ENCODE peak calls at places on chromosomes 4 and X, in nine cellular contexts. Y is foreskin melanocyte; E is choroid plexus epithelial cell; L is H7; T is activated CD4-positive, alpha-beta T cell treated with anti-CD3 and anti-CD28 coated beads for 24 hours; C is HT1080; Z is HEK293T; H is colonic mucosa; S is EH. J is an unnamed sample.

GRCh38 chr4:87975466-87975865 is at the start of gene SPP1:
- DNase-seq in Y (no peak), E (peak), L (peak), T (peak), C (peak), Z (peak), H (no peak), S (peak), J (no peak)

GRCh38 chr4:1488831-1489638 is 82.8 kb upstream of the NKX1-1 start:
- DNase-seq in Y (no peak), E (no peak), L (peak), T (no peak), C (no peak), Z (no peak), H (no peak), S (no peak), J (no peak)

GRCh38 chr4:63528592-63528991 is 880.7 kb downstream of the TECRL start:
- DNase-seq in Y (peak), E (peak), L (peak), T (no peak), C (peak), Z (no peak), H (no peak), S (no peak), J (no peak)

GRCh38 chr4:154779362-154779947 is 1.6 kb upstream of the RBM46 start:
- DNase-seq in Y (peak), E (peak), L (peak), T (no peak), C (peak), Z (peak), H (no peak), S (peak), J (no peak)

GRCh38 chr4:53113433-53114215 is 251.5 kb downstream of the RASL11B start:
- DNase-seq in Y (no peak), E (peak), L (no peak), T (no peak), C (no peak), Z (no peak), H (no peak), S (no peak), J (no peak)

GRCh38 chr4:170400346-170400745 is 310.6 kb upstream of the AADAT start:
- DNase-seq in Y (no peak), E (no peak), L (peak), T (no peak), C (no peak), Z (peak), H (no peak), S (no peak), J (no peak)

GRCh38 chrX:136214551-136214950 is 36.6 kb downstream of the MAP7D3 start:
- DNase-seq in Y (peak), E (peak), L (no peak), T (no peak), C (peak), Z (no peak), H (no peak), S (peak), J (no peak)

GRCh38 chr4:28176942-28177341 is 1316.3 kb downstream of the STIM2 start:
- DNase-seq in Y (no peak), E (no peak), L (no peak), T (no peak), C (no peak), Z (no peak), H (no peak), S (no peak), J (no peak)

GRCh38 chr4:17595471-17596005 is 18.5 kb downstream of the LAP3 start:
- DNase-seq in Y (no peak), E (no peak), L (no peak), T (no peak), C (no peak), Z (no peak), H (no peak), S (no peak), J (no peak)

GRCh38 chr4:113270520-113271319 is 221.3 kb downstream of the ANK2 start:
- DNase-seq in Y (no peak), E (no peak), L (no peak), T (no peak), C (no peak), Z (no peak), H (no peak), S (no peak), J (no peak)

GRCh38 chr4:168183717-168184571 is 91.6 kb downstream of the ANXA10 start:
- DNase-seq in Y (no peak), E (peak), L (peak), T (no peak), C (peak), Z (no peak), H (no peak), S (peak), J (no peak)

GRCh38 chr4:2469192-2469984 is 482 bp downstream of the RNF4 start:
- DNase-seq in Y (no peak), E (peak), L (peak), T (peak), C (peak), Z (peak), H (peak), S (peak), J (no peak)

GRCh38 chrX:23919148-23919547 is 11.3 kb downstream of the CXorf58 start:
- DNase-seq in Y (no peak), E (no peak), L (no peak), T (no peak), C (no peak), Z (no peak), H (no peak), S (no peak), J (no peak)

GRCh38 chrX:40005290-40006011 is 92.3 kb downstream of the BCOR start:
- DNase-seq in Y (no peak), E (no peak), L (peak), T (no peak), C (no peak), Z (no peak), H (no peak), S (no peak), J (no peak)

GRCh38 chr4:133162941-133163340 is 13.8 kb downstream of the PCDH10 start:
- DNase-seq in Y (no peak), E (no peak), L (no peak), T (no peak), C (no peak), Z (no peak), H (no peak), S (no peak), J (no peak)

GRCh38 chr4:69025191-69025998 is 70.9 kb upstream of the UGT2B7 start:
- DNase-seq in Y (peak), E (peak), L (peak), T (no peak), C (peak), Z (peak), H (peak), S (no peak), J (no peak)

GRCh38 chr4:48902266-48902665 is 4.3 kb downstream of the OCIAD2 start:
- DNase-seq in Y (no peak), E (peak), L (no peak), T (no peak), C (peak), Z (no peak), H (peak), S (peak), J (no peak)

GRCh38 chr4:97270051-97270450 is 873.2 kb downstream of the STPG2 start:
- DNase-seq in Y (no peak), E (no peak), L (no peak), T (no peak), C (no peak), Z (no peak), H (no peak), S (no peak), J (no peak)

GRCh38 chr4:118927976-118928375 is 39.3 kb downstream of the SYNPO2 start:
- DNase-seq in Y (no peak), E (no peak), L (no peak), T (no peak), C (no peak), Z (no peak), H (no peak), S (peak), J (no peak)

GRCh38 chr4:153939570-153939969 is 150.7 kb upstream of the SFRP2 start:
- DNase-seq in Y (no peak), E (no peak), L (no peak), T (no peak), C (no peak), Z (no peak), H (no peak), S (no peak), J (no peak)

GRCh38 chrX:17082831-17083230 is 136.4 kb downstream of the REPS2 start:
- DNase-seq in Y (no peak), E (peak), L (peak), T (no peak), C (peak), Z (peak), H (no peak), S (peak), J (no peak)

GRCh38 chr4:24141836-24142235 is 252.0 kb upstream of the PPARGC1A start:
- DNase-seq in Y (no peak), E (no peak), L (no peak), T (no peak), C (no peak), Z (no peak), H (no peak), S (peak), J (no peak)

GRCh38 chrX:68895339-68896250 is 66.8 kb downstream of the EFNB1 start:
- DNase-seq in Y (no peak), E (peak), L (no peak), T (no peak), C (peak), Z (no peak), H (peak), S (peak), J (no peak)

J was measured in NCI-H1048.